ENCODE peak calls at places on chromosomes 16 and 17, in eight cellular contexts. F, E, I, A, P, R, Y and H are unnamed samples.
A peak's percentile ranks its signal among the peaks of the same experiment; 100 is the strongest.

GRCh38 chr16:21608647-21609328 is 9.4 kb downstream of the METTL9 start:
- DNase-seq in F (no peak), E (no peak), I (no peak), A (no peak), P (no peak), R (no peak), Y (no peak), H (no peak)

GRCh38 chr17:614637-615546 is 99.7 kb downstream of the VPS53 start:
- DNase-seq in F (no peak), E (no peak), I (no peak), A (no peak), P (no peak), R (no peak), Y (no peak), H (no peak)

GRCh38 chr17:81439926-81440450 is 44.7 kb downstream of the BAHCC1 start:
- DNase-seq in F (no peak), E (no peak), I (no peak), A (no peak), P (no peak), R (no peak), Y (no peak), H (no peak)

GRCh38 chr16:73015612-73016487 is 32.1 kb downstream of the ZFHX3 start:
- DNase-seq in F (no peak), E (no peak), I (no peak), A (no peak), P (peak; percentile 35), R (no peak), Y (no peak), H (no peak)

GRCh38 chr17:58985265-58985810 is 121.3 kb downstream of the TRIM37 start:
- DNase-seq in F (no peak), E (no peak), I (no peak), A (no peak), P (no peak), R (no peak), Y (no peak), H (no peak)

GRCh38 chr17:2580641-2581040 is 12.8 kb upstream of the PAFAH1B1 start:
- DNase-seq in F (no peak), E (no peak), I (no peak), A (no peak), P (no peak), R (peak; percentile 27), Y (no peak), H (no peak)

GRCh38 chr16:81478876-81479496 is 34.4 kb downstream of the CMIP start:
- DNase-seq in F (no peak), E (no peak), I (no peak), A (no peak), P (peak; percentile 86), R (no peak), Y (peak; percentile 69), H (no peak)

GRCh38 chr16:85514295-85514600 is 98.9 kb upstream of the GSE1 start:
- DNase-seq in F (no peak), E (no peak), I (no peak), A (no peak), P (peak; percentile 92), R (peak; percentile 55), Y (no peak), H (peak; percentile 79)

GRCh38 chr17:35617505-35617904 is 30.4 kb downstream of the AP2B1 start:
- DNase-seq in F (no peak), E (no peak), I (no peak), A (no peak), P (no peak), R (no peak), Y (no peak), H (no peak)

GRCh38 chr17:59756236-59756818 is 48.9 kb downstream of the VMP1 start:
- DNase-seq in F (no peak), E (no peak), I (no peak), A (peak; percentile 82), P (no peak), R (no peak), Y (no peak), H (peak; percentile 88)

GRCh38 chr17:56432443-56432842 is 161.1 kb upstream of the NOG start:
- DNase-seq in F (no peak), E (no peak), I (no peak), A (no peak), P (no peak), R (no peak), Y (no peak), H (no peak)

GRCh38 chr17:75266315-75267145 is 4.5 kb downstream of the MIF4GD start:
- DNase-seq in F (no peak), E (no peak), I (no peak), A (no peak), P (no peak), R (peak; percentile 46), Y (no peak), H (no peak)

GRCh38 chr17:81234940-81235821 is 3.7 kb downstream of the TEPSIN start:
- DNase-seq in F (no peak), E (no peak), I (no peak), A (no peak), P (no peak), R (no peak), Y (no peak), H (no peak)

GRCh38 chr17:17998934-17999333 is 26.3 kb downstream of the DRC3 start:
- DNase-seq in F (no peak), E (no peak), I (no peak), A (no peak), P (no peak), R (no peak), Y (no peak), H (no peak)

GRCh38 chr16:31128711-31129567 is 6.6 kb downstream of the PRSS8 start:
- DNase-seq in F (no peak), E (no peak), I (no peak), A (no peak), P (peak; percentile 70), R (peak; percentile 21), Y (peak; percentile 60), H (no peak)

GRCh38 chr17:64503341-64503740 is 2.7 kb downstream of the DDX5 start:
- DNase-seq in F (no peak), E (no peak), I (no peak), A (no peak), P (no peak), R (no peak), Y (no peak), H (no peak)